ENCODE peak calls at places on chromosomes 11 and 22, in nine cellular contexts. A is sigmoid colon, L is colonic mucosa, C is fibroblast of lung, V is neural progenitor cell, Q is IMR-90, H is caudate nucleus, R is Peyer's patch, W is body of pancreas. T is an unnamed sample.

GRCh38 chr11:127392575-127392974 is 392.0 kb upstream of the KIRREL3 start:
- DNase-seq in A (no peak), L (no peak), C (no peak), V (peak; percentile 68), Q (no peak), H (no peak), R (no peak), W (no peak), T (no peak)

GRCh38 chr22:46815896-46816721 is 53.7 kb downstream of the TBC1D22A start:
- DNase-seq in A (no peak), L (peak; percentile 38), C (peak; percentile 60), V (no peak), Q (peak; percentile 66), H (no peak), R (no peak), W (peak; percentile 36), T (peak; percentile 80)

GRCh38 chr11:71505001-71505400 is 22.1 kb upstream of the KRTAP5-7 start:
- DNase-seq in A (no peak), L (no peak), C (no peak), V (no peak), Q (no peak), H (no peak), R (no peak), W (no peak), T (no peak)

GRCh38 chr11:101907826-101908225 is 7.0 kb upstream of the CEP126 start:
- DNase-seq in A (no peak), L (no peak), C (no peak), V (no peak), Q (no peak), H (no peak), R (no peak), W (no peak), T (no peak)

GRCh38 chr11:446886-447285 is 3.2 kb upstream of the PTDSS2 start:
- DNase-seq in A (no peak), L (peak; percentile 60), C (no peak), V (no peak), Q (no peak), H (no peak), R (peak; percentile 81), W (no peak), T (no peak)

GRCh38 chr11:134152692-134153091 is 71.1 kb downstream of the NCAPD3 start:
- DNase-seq in A (no peak), L (no peak), C (no peak), V (no peak), Q (no peak), H (no peak), R (no peak), W (no peak), T (no peak)

GRCh38 chr11:27040302-27041115 is at the start of gene BBOX1:
- DNase-seq in A (no peak), L (no peak), C (no peak), V (no peak), Q (no peak), H (no peak), R (no peak), W (peak; percentile 35), T (no peak)

GRCh38 chr22:50256258-50256862 is 5.1 kb downstream of the MAPK12 start:
- DNase-seq in A (no peak), L (no peak), C (no peak), V (no peak), Q (no peak), H (no peak), R (no peak), W (no peak), T (no peak)

GRCh38 chr11:47915407-47916137 is 64.8 kb upstream of the PTPRJ start:
- DNase-seq in A (no peak), L (peak; percentile 28), C (no peak), V (no peak), Q (no peak), H (no peak), R (peak; percentile 62), W (peak; percentile 37), T (no peak)

GRCh38 chr11:34167961-34168360 is 62.5 kb downstream of the NAT10 start:
- DNase-seq in A (no peak), L (no peak), C (no peak), V (no peak), Q (no peak), H (no peak), R (no peak), W (no peak), T (no peak)

GRCh38 chr11:5536482-5536881 is 11.9 kb downstream of the OR52H1 start:
- DNase-seq in A (no peak), L (no peak), C (no peak), V (no peak), Q (no peak), H (no peak), R (no peak), W (no peak), T (no peak)

GRCh38 chr11:92854952-92855351 is 114.5 kb upstream of the MTNR1B start:
- DNase-seq in A (no peak), L (no peak), C (peak; percentile 32), V (no peak), Q (no peak), H (no peak), R (no peak), W (no peak), T (no peak)

GRCh38 chr11:92854162-92854561 is 115.3 kb upstream of the MTNR1B start:
- DNase-seq in A (no peak), L (no peak), C (no peak), V (no peak), Q (no peak), H (no peak), R (no peak), W (no peak), T (no peak)

GRCh38 chr11:92852946-92853345 is 116.5 kb upstream of the MTNR1B start:
- DNase-seq in A (no peak), L (peak; percentile 29), C (no peak), V (no peak), Q (no peak), H (no peak), R (peak; percentile 48), W (no peak), T (no peak)

GRCh38 chr11:92848578-92848977 is 120.9 kb upstream of the MTNR1B start:
- DNase-seq in A (no peak), L (no peak), C (no peak), V (no peak), Q (no peak), H (no peak), R (no peak), W (no peak), T (no peak)

GRCh38 chr11:92852203-92852602 is 117.2 kb upstream of the MTNR1B start:
- DNase-seq in A (no peak), L (no peak), C (no peak), V (no peak), Q (no peak), H (no peak), R (no peak), W (no peak), T (no peak)
- H3K27ac ChIP-seq in A (no peak overlapping the region), L (no peak overlapping the region), C (no peak overlapping the region), V (no peak overlapping the region), Q (no peak overlapping the region), H (no peak overlapping the region), R (no peak overlapping the region), W (no peak overlapping the region), T (no peak overlapping the region)

DNA sequence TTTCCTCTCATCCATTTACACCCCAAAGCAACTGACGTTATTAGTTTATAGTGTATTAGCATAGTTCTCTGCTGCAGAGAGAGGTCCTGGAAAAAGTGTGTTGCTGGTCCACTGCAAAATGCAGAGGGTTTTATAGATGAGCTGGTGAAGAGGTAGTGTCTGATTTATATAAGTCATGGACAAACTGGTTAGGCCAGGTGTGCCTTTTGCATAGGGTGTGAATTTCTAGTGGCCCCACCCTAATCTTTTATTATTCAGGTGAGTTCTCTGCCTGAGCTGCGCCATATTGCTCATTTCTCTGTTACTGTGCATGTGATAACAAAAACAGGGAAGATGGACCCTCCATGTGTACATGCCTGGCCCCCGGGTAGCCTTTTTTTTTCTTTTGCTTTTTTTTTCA is 43.1 kb upstream of the TRIM77 start:
- DNase-seq in A (no peak), L (peak; percentile 20), C (no peak), V (no peak), Q (no peak), H (no peak), R (no peak), W (no peak), T (no peak)
- H3K27ac ChIP-seq in A (no peak overlapping the region), L (no peak overlapping the region), C (no peak overlapping the region), V (no peak overlapping the region), Q (no peak overlapping the region), H (no peak overlapping the region), R (no peak overlapping the region), W (no peak overlapping the region), T (no peak overlapping the region)

GRCh38 chr11:14288189-14288935 is 70.6 kb downstream of the RRAS2 start:
- DNase-seq in A (no peak), L (no peak), C (peak; percentile 87), V (no peak), Q (peak; percentile 89), H (no peak), R (no peak), W (no peak), T (no peak)
- H3K27ac ChIP-seq in A (no peak overlapping the region), L (peak overlapping the region; percentile 18), C (peak overlapping the region; percentile 73), V (no peak overlapping the region), Q (peak overlapping the region; percentile 83), H (no peak overlapping the region), R (peak overlapping the region; percentile 35), W (no peak overlapping the region), T (peak overlapping the region; percentile 94)

GRCh38 chr11:86624366-86624765 is 48.0 kb downstream of the ME3 start:
- DNase-seq in A (no peak), L (no peak), C (no peak), V (no peak), Q (no peak), H (no peak), R (no peak), W (no peak), T (no peak)

GRCh38 chr11:86621854-86622253 is 50.6 kb downstream of the ME3 start:
- DNase-seq in A (no peak), L (no peak), C (no peak), V (no peak), Q (no peak), H (no peak), R (no peak), W (no peak), T (no peak)

GRCh38 chr11:86620796-86621575 is 51.4 kb downstream of the ME3 start:
- DNase-seq in A (no peak), L (no peak), C (peak; percentile 91), V (no peak), Q (peak; percentile 73), H (no peak), R (no peak), W (no peak), T (no peak)

GRCh38 chr11:86623736-86624135 is 48.7 kb downstream of the ME3 start:
- DNase-seq in A (no peak), L (no peak), C (no peak), V (no peak), Q (no peak), H (no peak), R (no peak), W (no peak), T (no peak)

DNA sequence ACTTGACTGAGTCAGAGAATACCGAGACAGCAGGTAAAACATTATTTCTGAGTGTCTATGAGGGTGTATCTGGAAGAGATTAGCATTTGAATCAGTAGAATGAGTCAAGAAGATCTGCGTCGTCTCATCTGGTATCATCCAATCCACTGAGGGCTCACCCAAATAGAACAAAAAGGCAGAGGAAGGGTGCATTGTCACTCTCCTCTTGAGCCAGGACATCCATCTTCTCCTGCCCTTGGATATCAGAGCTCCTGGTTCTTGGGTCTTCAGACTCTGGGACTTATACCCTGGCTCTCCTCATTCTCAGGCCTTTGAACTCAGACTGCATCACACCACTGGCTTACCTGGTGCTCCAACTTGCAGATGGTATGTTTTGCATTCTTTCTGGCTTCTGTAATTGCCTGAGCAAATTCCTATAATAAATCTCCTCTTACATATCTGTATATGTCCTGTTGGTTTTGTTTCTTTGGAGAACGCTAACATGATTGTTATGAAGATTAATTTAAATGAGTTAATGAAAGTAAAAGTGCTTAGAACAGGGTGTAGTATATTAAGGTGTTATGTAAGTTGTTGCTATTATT is 49.3 kb downstream of the ME3 start:
- DNase-seq in A (no peak), L (no peak), C (no peak), V (no peak), Q (no peak), H (no peak), R (no peak), W (no peak), T (no peak)
- H3K27ac ChIP-seq in A (no peak overlapping the region), L (no peak overlapping the region), C (no peak overlapping the region), V (no peak overlapping the region), Q (no peak overlapping the region), H (no peak overlapping the region), R (no peak overlapping the region), W (no peak overlapping the region), T (no peak overlapping the region)